ENCODE peak calls at places on chromosomes 1 and 21, in seven cellular contexts. C is nephron progenitor cell; W is naive thymus-derived CD4-positive, alpha-beta T cell; F is activated CD8-positive, alpha-beta memory T cell treated with anti-CD3 and anti-CD28 coated beads for 1 hour; Y is NCI-H526; U is retina; R is cardiac muscle cell. P is an unnamed sample.

GRCh38 chr1:168264296-168264695 is 16.4 kb upstream of the TBX19 start:
- DNase-seq in C (no peak), W (no peak), F (no peak), Y (no peak), U (no peak), R (no peak), P (no peak)

GRCh38 chr1:9143250-9143649 is 14.3 kb upstream of the GPR157 start:
- DNase-seq in C (no peak), W (no peak), F (no peak), Y (no peak), U (no peak), R (peak), P (no peak)

GRCh38 chr1:85284202-85284601 is 7.8 kb upstream of the BCL10 start:
- DNase-seq in C (no peak), W (no peak), F (no peak), Y (no peak), U (no peak), R (no peak), P (no peak)

GRCh38 chr1:65147424-65148177 is 402 bp upstream of the AK4 start:
- DNase-seq in C (peak), W (no peak), F (no peak), Y (peak), U (peak), R (peak), P (peak)

GRCh38 chr21:29873908-29874307 is 65.9 kb downstream of the GRIK1 start:
- DNase-seq in C (no peak), W (no peak), F (no peak), Y (no peak), U (no peak), R (no peak), P (no peak)

GRCh38 chr1:39925727-39926342 is 24.1 kb upstream of the MYCL start:
- DNase-seq in C (no peak), W (no peak), F (no peak), Y (no peak), U (no peak), R (peak), P (no peak)

GRCh38 chr1:59151860-59152259 is 145.0 kb upstream of the FGGY start:
- DNase-seq in C (no peak), W (no peak), F (no peak), Y (no peak), U (no peak), R (no peak), P (no peak)

GRCh38 chr1:24385160-24385939 is 28.2 kb downstream of the STPG1 start:
- DNase-seq in C (no peak), W (peak), F (no peak), Y (peak), U (no peak), R (peak), P (no peak)

GRCh38 chr1:109615879-109616278 is 3.5 kb downstream of the GNAT2 start:
- DNase-seq in C (no peak), W (peak), F (no peak), Y (no peak), U (no peak), R (no peak), P (no peak)